ENCODE peak calls at places on chromosomes 11 and 22, in six cellular contexts. H is right atrium auricular region, A is dorsolateral prefrontal cortex, G is stomach, M is lower leg skin, C is mucosa of descending colon. Q is an unnamed sample.
A peak's percentile ranks its signal among the peaks of the same experiment; 100 is the strongest.

GRCh38 chr11:66473167-66473566 is 6.5 kb downstream of the PELI3 start:
- DNase-seq in H (no peak), A (no peak), G (no peak), M (no peak), C (no peak), Q (no peak)

GRCh38 chr11:1783725-1784529 is 20.2 kb upstream of the CTSD start:
- DNase-seq in H (no peak), A (no peak), G (no peak), M (no peak), C (no peak), Q (peak; percentile 48)

GRCh38 chr11:12989428-12990242 is 19.5 kb upstream of the RASSF10 start:
- DNase-seq in H (no peak), A (no peak), G (no peak), M (no peak), C (no peak), Q (no peak)

GRCh38 chr22:38089474-38089851 is 5.5 kb upstream of the SLC16A8 start:
- DNase-seq in H (no peak), A (peak; percentile 43), G (no peak), M (no peak), C (no peak), Q (no peak)

GRCh38 chr11:29231991-29232390 is 784.8 kb downstream of the KCNA4 start:
- DNase-seq in H (no peak), A (no peak), G (no peak), M (no peak), C (no peak), Q (no peak)

GRCh38 chr11:66359662-66360087 is 11.9 kb downstream of the SLC29A2 start:
- DNase-seq in H (no peak), A (no peak), G (no peak), M (no peak), C (no peak), Q (peak; percentile 82)

GRCh38 chr11:76185931-76186401 is 20.3 kb downstream of the WNT11 start:
- DNase-seq in H (peak; percentile 79), A (no peak), G (no peak), M (no peak), C (no peak), Q (peak; percentile 75)

GRCh38 chr11:131928992-131929391 is 558.6 kb downstream of the NTM start:
- DNase-seq in H (no peak), A (no peak), G (no peak), M (no peak), C (no peak), Q (peak; percentile 54)

GRCh38 chr11:96228472-96228871 is 114.5 kb downstream of the MAML2 start:
- DNase-seq in H (peak; percentile 87), A (no peak), G (peak; percentile 43), M (peak; percentile 76), C (peak; percentile 47), Q (no peak)

GRCh38 chr11:99068832-99069231 is 48.1 kb downstream of the CNTN5 start:
- DNase-seq in H (no peak), A (no peak), G (no peak), M (no peak), C (no peak), Q (no peak)

GRCh38 chr22:45969414-45969799 is 7.6 kb downstream of the WNT7B start:
- DNase-seq in H (no peak), A (no peak), G (no peak), M (no peak), C (no peak), Q (peak; percentile 85)

GRCh38 chr11:7657306-7658025 is 15.8 kb downstream of the CYB5R2 start:
- DNase-seq in H (peak; percentile 83), A (no peak), G (peak; percentile 49), M (peak; percentile 76), C (peak; percentile 63), Q (peak; percentile 84)

GRCh38 chr11:69475866-69476714 is 5.4 kb upstream of the LINC01488 start:
- DNase-seq in H (no peak), A (peak; percentile 13), G (no peak), M (no peak), C (peak; percentile 36), Q (peak; percentile 86)

GRCh38 chr11:34481307-34481706 is 32.3 kb downstream of the ELF5 start:
- DNase-seq in H (no peak), A (no peak), G (no peak), M (no peak), C (no peak), Q (no peak)

GRCh38 chr22:35966314-35967045 is 62.1 kb downstream of the RBFOX2 start:
- DNase-seq in H (no peak), A (no peak), G (no peak), M (no peak), C (no peak), Q (no peak)

GRCh38 chr11:73194593-73194992 is 23.5 kb upstream of the P2RY2 start:
- DNase-seq in H (no peak), A (no peak), G (no peak), M (peak; percentile 62), C (peak; percentile 89), Q (no peak)

DNA sequence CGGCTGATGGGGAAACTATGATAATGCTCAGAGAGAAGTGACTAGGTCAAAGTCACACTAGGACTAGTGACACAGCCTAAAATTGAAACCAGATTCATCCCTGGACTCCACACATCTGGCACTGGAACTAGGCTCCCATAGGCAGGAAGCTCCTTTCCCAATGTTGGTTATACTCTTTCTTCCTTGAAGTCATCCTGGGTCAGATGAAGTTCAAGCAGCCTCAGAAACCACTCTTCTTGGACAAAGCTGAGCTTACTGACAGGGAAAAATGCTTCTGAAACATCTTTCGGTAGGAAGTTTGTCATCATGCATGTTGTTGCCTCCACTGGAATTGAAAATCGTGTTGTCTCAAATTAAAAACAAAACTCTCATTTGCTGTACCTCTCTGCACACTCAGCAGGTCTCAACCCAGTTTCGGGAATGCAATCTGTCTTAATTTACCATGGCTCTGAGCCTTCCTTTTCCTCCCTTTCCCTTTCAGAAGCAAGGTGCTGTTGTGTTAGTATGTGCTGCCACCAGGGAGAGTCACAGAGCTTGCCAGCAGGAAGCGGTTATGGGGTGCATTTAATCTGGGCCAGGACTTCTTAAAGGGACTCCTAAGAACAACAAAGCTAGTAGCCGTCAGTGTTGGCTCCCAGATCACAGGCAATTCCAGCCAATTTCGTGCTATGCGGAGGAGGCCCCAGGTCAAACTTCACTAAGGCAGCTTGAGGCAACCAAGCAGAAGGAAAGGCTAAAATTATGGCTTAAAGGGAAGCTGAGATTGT is 384.8 kb downstream of the TENM4 start:
- DNase-seq in H (no peak), A (no peak), G (no peak), M (no peak), C (no peak), Q (no peak)
- H3K4me3 ChIP-seq in H (no peak overlapping the region), A (no peak overlapping the region), G (no peak overlapping the region), M (no peak overlapping the region), C (no peak overlapping the region), Q (no peak overlapping the region)

GRCh38 chr11:119700536-119701346 is 28.3 kb downstream of the NECTIN1 start:
- DNase-seq in H (no peak), A (no peak), G (no peak), M (no peak), C (no peak), Q (no peak)

GRCh38 chr11:119702261-119702591 is 26.8 kb downstream of the NECTIN1 start:
- DNase-seq in H (no peak), A (no peak), G (no peak), M (no peak), C (no peak), Q (no peak)

GRCh38 chr11:119700030-119700429 is 29.0 kb downstream of the NECTIN1 start:
- DNase-seq in H (no peak), A (no peak), G (no peak), M (no peak), C (no peak), Q (no peak)

GRCh38 chr11:119699227-119699626 is 29.8 kb downstream of the NECTIN1 start:
- DNase-seq in H (peak; percentile 67), A (no peak), G (peak; percentile 71), M (peak; percentile 52), C (peak; percentile 90), Q (no peak)

GRCh38 chr11:119701591-119702260 is 27.3 kb downstream of the NECTIN1 start:
- DNase-seq in H (no peak), A (no peak), G (no peak), M (no peak), C (no peak), Q (no peak)
- H3K4me3 ChIP-seq in H (no peak overlapping the region), A (no peak overlapping the region), G (no peak overlapping the region), M (no peak overlapping the region), C (no peak overlapping the region), Q (no peak overlapping the region)

GRCh38 chr22:39243443-39244072 is 1.2 kb downstream of the PDGFB start:
- DNase-seq in H (no peak), A (no peak), G (no peak), M (no peak), C (no peak), Q (peak; percentile 90)

GRCh38 chr22:39240841-39241631 is 3.7 kb downstream of the PDGFB start:
- DNase-seq in H (peak; percentile 76), A (no peak), G (peak; percentile 71), M (peak; percentile 78), C (peak; percentile 81), Q (peak; percentile 73)

GRCh38 chr22:39242809-39243442 is 1.9 kb downstream of the PDGFB start:
- DNase-seq in H (no peak), A (no peak), G (peak; percentile 73), M (no peak), C (no peak), Q (peak; percentile 91)

GRCh38 chr22:39242389-39242808 is 2.4 kb downstream of the PDGFB start:
- DNase-seq in H (no peak), A (no peak), G (no peak), M (no peak), C (no peak), Q (peak; percentile 93)

DNA sequence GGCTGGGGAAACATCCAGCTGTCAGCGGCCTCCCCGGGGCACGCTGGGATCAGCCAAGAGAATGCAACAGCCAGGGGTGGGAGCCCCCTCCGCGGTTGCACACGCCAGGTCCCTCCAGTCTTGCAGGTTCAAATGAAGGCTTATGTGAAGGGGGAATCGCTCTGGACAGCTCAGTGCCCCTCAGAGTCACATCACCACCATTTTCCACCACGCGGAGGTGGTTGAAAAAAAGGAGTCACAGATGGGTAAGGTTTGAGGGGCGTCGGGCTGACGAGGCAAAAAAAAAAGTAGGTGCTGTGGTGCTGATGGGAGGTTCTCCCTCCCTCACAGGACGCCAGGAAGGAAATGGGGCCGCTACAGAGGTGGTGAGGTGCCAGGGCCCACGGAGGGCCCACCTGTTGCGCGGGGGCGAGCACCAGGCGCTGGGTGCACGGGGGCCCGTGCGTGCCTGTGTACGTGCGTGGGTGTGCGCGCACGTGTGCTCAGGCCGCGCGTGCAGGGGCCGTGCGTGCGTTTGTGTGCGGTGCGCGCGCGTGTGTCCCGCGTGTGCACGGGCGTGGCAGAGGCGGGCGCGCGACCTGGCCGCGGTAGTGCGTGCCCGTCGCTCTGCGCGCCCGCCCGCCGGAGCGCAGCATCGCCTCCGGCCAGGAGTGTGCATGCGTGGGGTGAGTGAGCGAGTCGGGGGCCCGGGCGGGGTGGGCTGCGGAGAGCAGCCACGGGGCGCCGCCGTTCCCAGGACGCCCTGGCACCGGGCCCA is 3.0 kb downstream of the PDGFB start:
- DNase-seq in H (no peak), A (no peak), G (no peak), M (no peak), C (no peak), Q (peak; percentile 77)
- H3K4me3 ChIP-seq in H (peak overlapping the region; percentile 61), A (peak overlapping the region; percentile 72), G (peak overlapping the region; percentile 57), M (peak overlapping the region; percentile 47), C (no peak overlapping the region), Q (peak overlapping the region; percentile 64)

DNA sequence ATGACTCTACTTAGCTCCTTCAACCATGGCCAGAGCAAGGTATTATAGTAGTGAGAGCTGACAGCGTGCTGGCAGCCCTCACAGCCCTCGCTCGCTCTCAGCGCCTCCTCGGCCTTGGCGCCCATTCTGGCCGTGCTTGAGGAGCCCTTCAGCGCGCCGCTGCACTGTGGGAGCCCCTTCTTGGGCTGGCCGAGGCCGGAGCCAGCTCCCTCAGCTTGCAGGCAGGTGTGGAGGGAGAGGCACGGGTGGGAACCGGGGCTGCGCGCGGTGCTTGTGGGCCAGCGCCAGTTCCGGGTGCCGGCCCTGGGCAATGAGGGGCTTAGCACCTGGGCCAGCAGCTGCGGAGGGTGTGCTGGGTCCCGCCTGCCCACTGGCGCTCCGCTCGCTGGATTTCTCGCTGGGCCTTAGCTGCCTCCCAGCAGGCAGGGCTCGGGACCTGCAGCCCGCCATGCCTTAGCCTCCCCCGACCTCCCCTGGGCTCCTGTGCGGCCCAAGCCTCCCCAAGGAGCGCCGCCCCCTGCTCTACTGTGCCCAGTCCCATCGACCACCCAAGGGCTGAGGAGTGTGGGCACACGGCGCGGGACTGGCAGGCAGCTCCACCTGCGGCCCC is 63.1 kb downstream of the SPATA19 start:
- DNase-seq in H (no peak), A (no peak), G (no peak), M (no peak), C (no peak), Q (no peak)
- H3K4me3 ChIP-seq in H (no peak overlapping the region), A (no peak overlapping the region), G (no peak overlapping the region), M (no peak overlapping the region), C (no peak overlapping the region), Q (no peak overlapping the region)

Q was measured in H7.